ENCODE peak calls at places on chromosomes 7 and 10, in seven cellular contexts. Z is lung, L is heart right ventricle, S is tibial nerve, A is hepatocyte, U is esophagus muscularis mucosa, R is psoas muscle. X is an unnamed sample.

GRCh38 chr10:71025535-71025934 is 137.2 kb upstream of the PCBD1 start:
- DNase-seq in L (no peak), A (peak; percentile 26), Z (no peak), U (no peak), R (no peak), S (no peak), X (peak; percentile 70)

GRCh38 chr10:52949899-52950298 is 177.3 kb upstream of the MBL2 start:
- DNase-seq in Z (no peak), U (no peak), A (peak; percentile 23), R (no peak), S (no peak), L (no peak), X (no peak)

GRCh38 chr7:2725178-2726105 is 37.4 kb downstream of the AMZ1 start:
- DNase-seq in L (no peak), R (peak; percentile 6), S (no peak), U (no peak), Z (no peak), A (no peak), X (no peak)

GRCh38 chr7:28225581-28225980 is 45.0 kb upstream of the JAZF1 start:
- DNase-seq in S (no peak), Z (no peak), U (no peak), R (no peak), A (no peak), L (no peak), X (no peak)

GRCh38 chr10:114650831-114651230 is 7.2 kb downstream of the ABLIM1 start:
- DNase-seq in S (no peak), A (no peak), L (no peak), U (no peak), R (no peak), Z (no peak), X (no peak)

GRCh38 chr10:79069325-79070090 is 742 bp downstream of the ZMIZ1 start:
- DNase-seq in R (peak; percentile 69), Z (no peak), U (no peak), L (peak; percentile 69), S (no peak), A (peak; percentile 72), X (peak; percentile 64)

GRCh38 chr10:454860-455259 is 234.6 kb downstream of the DIP2C start:
- DNase-seq in U (no peak), L (no peak), A (peak; percentile 81), Z (no peak), R (peak; percentile 39), S (no peak), X (peak; percentile 80)

GRCh38 chr10:2222631-2223030 is 485.3 kb upstream of the ADARB2 start:
- DNase-seq in A (no peak), Z (no peak), U (no peak), S (no peak), R (no peak), L (no peak), X (no peak)

GRCh38 chr7:132240262-132240661 is 336.0 kb downstream of the PLXNA4 start:
- DNase-seq in Z (no peak), R (no peak), A (no peak), U (no peak), S (no peak), L (no peak), X (no peak)

GRCh38 chr10:91349381-91349780 is 60.8 kb upstream of the HECTD2 start:
- DNase-seq in S (no peak), R (peak; percentile 31), A (peak; percentile 54), Z (no peak), U (no peak), L (no peak), X (no peak)

GRCh38 chr10:59361659-59362183 is 628 bp downstream of the FAM13C start:
- DNase-seq in L (no peak), U (no peak), R (no peak), A (peak; percentile 26), Z (no peak), S (no peak), X (no peak)

GRCh38 chr7:153408360-153409335 is 643.5 kb upstream of the DPP6 start:
- DNase-seq in A (no peak), L (no peak), R (no peak), U (no peak), Z (no peak), S (no peak), X (no peak)

GRCh38 chr7:47449810-47450586 is 131.9 kb downstream of the TNS3 start:
- DNase-seq in A (no peak), U (no peak), S (no peak), Z (no peak), R (no peak), L (no peak), X (no peak)

GRCh38 chr10:101214446-101215396 is 14.5 kb downstream of the LBX1 start:
- DNase-seq in R (peak; percentile 66), U (no peak), Z (peak; percentile 48), L (peak; percentile 65), S (peak; percentile 45), A (peak; percentile 84), X (peak; percentile 74)

GRCh38 chr7:22604246-22604645 is 104.3 kb upstream of the STEAP1B start:
- DNase-seq in A (no peak), Z (no peak), U (no peak), S (no peak), R (no peak), L (no peak), X (no peak)

GRCh38 chr7:27143022-27143949 is at the start of gene HOXA5:
- DNase-seq in S (no peak), A (no peak), U (peak; percentile 94), Z (peak; percentile 66), R (peak; percentile 84), L (no peak), X (peak; percentile 98)

GRCh38 chr10:84343831-84344230 is 15.4 kb downstream of the CCSER2 start:
- DNase-seq in A (no peak), R (no peak), U (no peak), L (no peak), S (no peak), Z (no peak), X (no peak)

GRCh38 chr7:113179313-113179712 is 61.0 kb upstream of the SMIM30 start:
- DNase-seq in L (no peak), S (no peak), A (peak; percentile 8), Z (no peak), U (no peak), R (no peak), X (no peak)

GRCh38 chr10:68211635-68212034 is 20.3 kb downstream of the ATOH7 start:
- DNase-seq in S (no peak), L (no peak), Z (no peak), A (no peak), R (no peak), U (no peak), X (no peak)

GRCh38 chr7:39199951-39200350 is 222.2 kb downstream of the POU6F2 start:
- DNase-seq in U (no peak), Z (no peak), S (no peak), L (no peak), A (no peak), R (no peak), X (no peak)

GRCh38 chr7:4861673-4862072 is at the start of gene PAPOLB:
- DNase-seq in A (no peak), Z (no peak), S (no peak), L (no peak), U (no peak), R (no peak), X (no peak)

GRCh38 chr10:71664585-71664984 is 55.0 kb downstream of the C10orf105 start:
- DNase-seq in Z (no peak), L (no peak), A (no peak), S (no peak), R (no peak), U (no peak), X (no peak)

GRCh38 chr10:9018161-9018843 is 963.8 kb downstream of the GATA3 start:
- DNase-seq in U (no peak), Z (no peak), L (no peak), S (no peak), A (no peak), R (no peak), X (no peak)

DNA sequence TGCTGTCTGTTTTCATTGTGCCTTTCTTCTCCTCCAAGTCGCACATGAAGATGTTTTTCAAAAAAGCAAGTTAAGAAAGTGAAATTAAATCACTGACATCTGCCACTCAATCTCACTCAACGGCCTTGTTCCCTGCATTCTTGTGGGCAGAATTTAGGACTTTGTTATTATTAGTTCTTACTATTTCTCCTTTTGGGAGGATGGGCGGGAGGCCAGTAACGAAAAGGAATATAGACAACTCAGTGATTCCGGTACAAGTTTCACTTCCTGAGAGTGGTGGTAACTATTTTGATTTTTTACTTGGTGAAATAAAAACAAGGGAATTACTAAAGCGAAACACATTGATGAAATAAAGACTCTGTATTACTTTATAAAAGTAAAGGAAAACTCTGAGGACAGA is 231.9 kb upstream of the HABP2 start:
- DNase-seq in A (no peak), S (peak; percentile 41), Z (no peak), R (no peak), L (no peak), U (no peak), X (no peak)
- H3K27ac ChIP-seq in A (no peak overlapping the region), S (no peak overlapping the region), Z (no peak overlapping the region), R (no peak overlapping the region), L (no peak overlapping the region), U (no peak overlapping the region), X (no peak overlapping the region)

GRCh38 chr7:85186521-85187241 is at the start of gene SEMA3D:
- DNase-seq in A (peak; percentile 92), S (peak; percentile 41), L (peak; percentile 67), U (no peak), Z (peak; percentile 49), R (peak; percentile 60), X (peak; percentile 55)
- TF ChIP-seq CTCF in A (peak; percentile 96), S (peak; percentile 78), L (peak; percentile 70), U (peak; percentile 55), Z (peak; percentile 34), R (peak; percentile 48), X (peak; percentile 60)

DNA sequence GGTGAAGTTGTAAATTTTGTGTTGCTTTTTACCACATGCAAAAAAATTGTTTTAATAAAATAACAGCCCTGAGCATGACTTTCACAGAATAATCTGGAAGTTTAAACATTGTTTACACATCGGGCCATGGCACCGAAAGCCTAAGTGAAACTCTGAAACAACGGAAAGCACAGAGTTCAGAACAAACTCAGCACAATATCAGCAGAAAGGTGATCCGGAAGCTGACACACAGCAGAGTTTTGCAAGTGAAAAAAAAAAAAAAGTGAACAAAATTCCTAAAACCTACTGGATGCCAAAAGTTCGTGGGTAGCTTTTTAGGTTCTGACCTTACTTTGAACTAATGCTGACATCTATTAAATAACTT is 39.8 kb downstream of the ELMO1 start:
- DNase-seq in L (no peak), Z (no peak), A (no peak), R (no peak), S (no peak), U (no peak), X (no peak)
- H3K27ac ChIP-seq in L (peak overlapping the region; percentile 52), Z (no peak overlapping the region), A (no peak overlapping the region), R (no peak overlapping the region), S (no peak overlapping the region), U (no peak overlapping the region), X (no peak overlapping the region)

DNA sequence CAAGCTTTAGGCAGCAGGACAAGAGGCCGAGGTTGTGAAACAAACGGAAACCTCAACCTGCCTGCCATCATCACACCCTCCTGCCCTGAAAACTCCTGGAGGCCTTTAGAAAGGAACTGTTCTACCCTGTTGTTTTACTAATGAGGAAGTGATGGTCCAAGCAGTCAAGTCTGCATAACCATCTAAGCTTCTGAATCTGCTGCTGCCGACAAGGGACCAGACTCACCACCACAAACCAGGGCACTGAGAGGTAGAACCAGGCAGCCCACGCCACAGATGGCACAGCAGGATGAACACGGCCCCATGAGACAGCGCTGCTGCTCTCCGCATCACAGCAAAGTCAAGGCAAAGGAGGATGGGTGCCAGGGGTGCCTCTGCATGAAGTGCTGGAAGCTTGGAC is 209.4 kb downstream of the CELF2 start:
- DNase-seq in R (no peak), Z (no peak), U (no peak), S (no peak), L (no peak), A (no peak), X (no peak)
- TF ChIP-seq CTCF in R (no peak), Z (no peak), U (no peak), S (no peak), L (no peak), A (no peak), X (no peak)

X was measured in RWPE1.